ENCODE peak calls at places on chromosomes 11 and 22, in six cellular contexts. K, S, U, N, H and O are unnamed samples.

GRCh38 chr22:20904008-20904979 is 12.9 kb upstream of the CRKL start:
- DNase-seq in K (peak; percentile 63), S (no peak), U (no peak), N (peak; percentile 67), H (no peak), O (peak; percentile 99)

GRCh38 chr11:117908959-117909610 is 20.1 kb downstream of the TMPRSS13 start:
- DNase-seq in K (no peak), S (peak; percentile 83), U (no peak), N (no peak), H (no peak), O (no peak)

GRCh38 chr11:63834532-63835155 is 4.3 kb upstream of the MARK2 start:
- DNase-seq in K (no peak), S (no peak), U (no peak), N (peak; percentile 55), H (no peak), O (no peak)

GRCh38 chr11:61162092-61162935 is 1.1 kb upstream of the VPS37C start:
- DNase-seq in K (peak; percentile 60), S (peak; percentile 56), U (no peak), N (peak; percentile 69), H (no peak), O (peak; percentile 96)

GRCh38 chr11:1778141-1778911 is 14.6 kb upstream of the CTSD start:
- DNase-seq in K (peak; percentile 52), S (peak; percentile 16), U (no peak), N (no peak), H (no peak), O (peak; percentile 78)

GRCh38 chr11:111303476-111303875 is 5.1 kb downstream of the POU2AF3 start:
- DNase-seq in K (no peak), S (no peak), U (no peak), N (peak; percentile 41), H (no peak), O (no peak)

GRCh38 chr11:36312593-36312990 is 16.5 kb downstream of the PRR5L start:
- DNase-seq in K (no peak), S (no peak), U (no peak), N (no peak), H (no peak), O (no peak)

GRCh38 chr11:111707039-111707690 is 59.0 kb downstream of the PPP2R1B start:
- DNase-seq in K (no peak), S (no peak), U (no peak), N (peak; percentile 24), H (no peak), O (no peak)

GRCh38 chr11:11996321-11997174 is 11.9 kb downstream of the DKK3 start:
- DNase-seq in K (no peak), S (peak; percentile 44), U (no peak), N (no peak), H (no peak), O (no peak)

GRCh38 chr11:123211134-123211879 is 16.3 kb upstream of the CLMP start:
- DNase-seq in K (no peak), S (peak; percentile 44), U (no peak), N (no peak), H (no peak), O (no peak)

GRCh38 chr11:45145421-45146071 is 893 bp upstream of the PRDM11 start:
- DNase-seq in K (no peak), S (no peak), U (no peak), N (no peak), H (peak; percentile 56), O (no peak)

GRCh38 chr11:70397336-70397982 is 870 bp upstream of the CTTN start:
- DNase-seq in K (no peak), S (peak; percentile 57), U (no peak), N (peak; percentile 43), H (no peak), O (no peak)

GRCh38 chr11:55966391-55966790 is 3.4 kb downstream of the OR10AG1 start:
- DNase-seq in K (no peak), S (no peak), U (no peak), N (no peak), H (no peak), O (no peak)

GRCh38 chr11:45089845-45090499 is 56.5 kb upstream of the PRDM11 start:
- DNase-seq in K (no peak), S (no peak), U (no peak), N (no peak), H (no peak), O (peak; percentile 22)

GRCh38 chr11:13206086-13206640 is 71.4 kb upstream of the BMAL1 start:
- DNase-seq in K (no peak), S (no peak), U (no peak), N (no peak), H (no peak), O (no peak)

GRCh38 chr11:120061036-120061760 is 76.7 kb downstream of the TRIM29 start:
- DNase-seq in K (no peak), S (no peak), U (no peak), N (no peak), H (no peak), O (no peak)

GRCh38 chr22:19851291-19852176 is 3.1 kb downstream of the GNB1L start:
- DNase-seq in K (no peak), S (no peak), U (no peak), N (no peak), H (no peak), O (no peak)

GRCh38 chr22:39244496-39245129 is at the start of gene PDGFB:
- DNase-seq in K (no peak), S (no peak), U (no peak), N (no peak), H (no peak), O (no peak)

GRCh38 chr11:110295487-110296225 is 758 bp downstream of the RDX start:
- DNase-seq in K (peak; percentile 39), S (peak; percentile 81), U (peak; percentile 21), N (no peak), H (no peak), O (no peak)

GRCh38 chr22:27489265-27489675 is 312.3 kb downstream of the MN1 start:
- DNase-seq in K (no peak), S (peak; percentile 54), U (no peak), N (peak; percentile 60), H (no peak), O (no peak)

GRCh38 chr11:2189938-2190669 is 18.5 kb upstream of the TH start:
- DNase-seq in K (no peak), S (no peak), U (no peak), N (no peak), H (no peak), O (no peak)

GRCh38 chr22:40920526-40920925 is 30.7 kb upstream of the RBX1 start:
- DNase-seq in K (no peak), S (no peak), U (no peak), N (no peak), H (no peak), O (no peak)

GRCh38 chr22:38104084-38104483 is 6.4 kb downstream of the BAIAP2L2 start:
- DNase-seq in K (peak; percentile 44), S (no peak), U (no peak), N (no peak), H (no peak), O (peak; percentile 48)

GRCh38 chr11:46341454-46341853 is 5.8 kb upstream of the DGKZ start:
- DNase-seq in K (no peak), S (no peak), U (no peak), N (no peak), H (no peak), O (no peak)

GRCh38 chr11:46342237-46342636 is 5.0 kb upstream of the DGKZ start:
- DNase-seq in K (no peak), S (no peak), U (no peak), N (no peak), H (no peak), O (peak; percentile 93)

GRCh38 chr11:46345131-46345597 is 2.1 kb upstream of the DGKZ start:
- DNase-seq in K (no peak), S (no peak), U (no peak), N (no peak), H (no peak), O (peak; percentile 86)

GRCh38 chr11:46345881-46346484 is 1.3 kb upstream of the DGKZ start:
- DNase-seq in K (no peak), S (no peak), U (no peak), N (no peak), H (no peak), O (no peak)

DNA sequence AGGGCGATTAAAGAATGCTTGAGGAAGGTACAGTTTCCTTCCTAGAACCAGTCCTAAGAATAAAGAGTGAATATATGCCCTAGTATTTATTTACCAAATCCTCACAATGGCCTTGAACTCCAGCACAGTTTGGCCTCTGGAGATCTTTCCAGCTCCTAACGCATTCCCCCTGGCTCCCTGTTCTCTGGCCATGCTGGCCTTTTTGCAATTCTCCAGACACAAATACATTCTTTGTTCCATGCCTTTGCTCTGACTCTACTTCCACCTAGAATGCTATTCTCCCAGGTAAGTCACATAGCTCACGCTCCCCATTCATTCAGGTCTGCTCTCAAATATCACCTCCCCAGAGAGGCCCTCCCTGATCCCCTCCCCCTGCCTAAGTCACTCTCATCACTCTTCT is 3.7 kb upstream of the DGKZ start:
- DNase-seq in K (no peak), S (no peak), U (no peak), N (peak; percentile 50), H (no peak), O (no peak)
- H3K27me3 ChIP-seq in K (peaks cover 16% of the 10 kb centered on the region), S (no peaks in the 10 kb centered on the region), U (no peaks in the 10 kb centered on the region), N (peaks cover 2% of the 10 kb centered on the region), H (peaks cover 7% of the 10 kb centered on the region), O (no peaks in the 10 kb centered on the region)

GRCh38 chr11:17379383-17380180 is 8.9 kb downstream of the KCNJ11 start:
- DNase-seq in K (no peak), S (no peak), U (no peak), N (no peak), H (no peak), O (no peak)
- TF ChIP-seq GABPA in K (no peak), S (no peak), U (no peak), N (no peak), H (no peak), O (no peak)

DNA sequence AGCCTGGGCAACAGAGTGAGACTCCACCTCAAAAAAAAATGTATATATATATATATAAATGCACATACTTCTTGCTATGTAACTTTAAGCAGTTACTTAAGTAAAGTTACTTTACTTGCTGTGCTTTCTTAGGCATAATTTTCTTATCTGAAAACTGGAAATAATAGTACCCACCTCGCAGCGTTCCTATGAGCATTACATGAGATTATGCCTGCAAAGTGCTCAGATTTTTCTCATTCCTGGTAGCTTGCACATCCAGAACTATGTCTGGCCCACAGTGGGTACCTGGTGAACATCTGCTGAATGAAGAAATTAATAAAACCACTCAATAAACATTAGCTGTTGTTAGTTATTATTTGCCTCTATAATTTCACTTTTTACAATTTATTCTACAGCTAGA is 6.1 kb upstream of the ROBO3 start:
- DNase-seq in K (no peak), S (no peak), U (no peak), N (no peak), H (no peak), O (no peak)
- H3K27me3 ChIP-seq in K (peaks cover 21% of the 10 kb centered on the region), S (peaks cover 36% of the 10 kb centered on the region), U (peaks cover 9% of the 10 kb centered on the region), N (peaks cover 6% of the 10 kb centered on the region), H (peaks cover 47% of the 10 kb centered on the region), O (peaks cover 30% of the 10 kb centered on the region)

GRCh38 chr11:43930868-43931716 is 11.3 kb upstream of the C11orf96 start:
- DNase-seq in K (no peak), S (no peak), U (no peak), N (no peak), H (no peak), O (no peak)
- TF ChIP-seq GABPA in K (no peak), S (no peak), U (no peak), N (no peak), H (no peak), O (no peak)

DNA sequence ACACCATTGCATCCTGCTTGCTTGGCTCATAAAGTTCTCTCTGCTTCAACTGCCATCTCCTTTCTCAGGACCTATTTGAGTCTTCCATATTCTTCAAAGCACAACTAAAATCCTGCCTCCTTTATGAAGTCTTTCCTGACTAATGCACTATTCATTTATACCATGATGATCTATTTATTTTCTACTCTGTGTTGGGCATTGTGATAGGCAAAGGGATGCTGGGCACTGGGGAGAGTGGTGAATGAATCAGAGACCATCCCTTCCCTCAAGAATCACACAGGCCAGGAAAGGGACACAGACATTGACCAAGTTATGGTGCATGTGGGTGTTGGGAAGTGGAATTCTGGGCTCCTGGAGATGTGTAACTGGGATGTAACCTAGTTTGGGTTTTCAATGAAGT is 86.9 kb downstream of the CACNG2 start:
- DNase-seq in K (no peak), S (no peak), U (no peak), N (no peak), H (no peak), O (no peak)
- H3K27me3 ChIP-seq in K (peaks cover 23% of the 10 kb centered on the region), S (peaks cover 33% of the 10 kb centered on the region), U (peaks cover 2% of the 10 kb centered on the region), N (peaks cover 1% of the 10 kb centered on the region), H (no peaks in the 10 kb centered on the region), O (peaks cover 3% of the 10 kb centered on the region)